ENCODE peak calls at places on chromosomes 13 and 19, in six cellular contexts. J is adrenal gland, F is HAP-1, T is breast epithelium, S is right atrium auricular region, Z is tibial artery. Y is an unnamed sample. For H3K4me1, the result is how much of the 10 kb centered on the place peaks cover.

GRCh38 chr19:33796164-33797100 is at the start of gene KCTD15:
- DNase-seq in S (no peak), Z (no peak), J (no peak), F (peak), T (no peak), Y (peak)

GRCh38 chr13:78700121-78700910 is 41.4 kb upstream of the OBI1 start:
- DNase-seq in S (no peak), F (no peak), Z (no peak), T (no peak), J (no peak), Y (no peak)

GRCh38 chr19:10093295-10094186 is 7.4 kb downstream of the SHFL start:
- DNase-seq in J (peak), S (no peak), Z (no peak), F (no peak), T (no peak), Y (no peak)

GRCh38 chr19:13401388-13401787 is 104.9 kb downstream of the CACNA1A start:
- DNase-seq in F (no peak), S (no peak), J (no peak), Z (no peak), T (no peak), Y (no peak)

GRCh38 chr13:74090869-74091605 is 43.2 kb downstream of the KLF12 start:
- DNase-seq in T (no peak), Z (no peak), S (no peak), J (no peak), F (no peak), Y (no peak)

GRCh38 chr13:107900775-107901174 is 314.6 kb downstream of the LIG4 start:
- DNase-seq in J (no peak), F (no peak), Z (no peak), S (no peak), T (no peak), Y (no peak)

GRCh38 chr19:54357381-54357780 is 7.3 kb downstream of the LAIR1 start:
- DNase-seq in S (no peak), T (no peak), J (no peak), F (no peak), Z (peak), Y (no peak)

GRCh38 chr13:32426191-32426980 is 1.5 kb downstream of the N4BP2L1 start:
- DNase-seq in Z (no peak), T (no peak), F (no peak), J (peak), S (no peak), Y (no peak)

GRCh38 chr13:20230913-20231838 is 943 bp downstream of the GJB6 start:
- DNase-seq in F (no peak), J (no peak), S (no peak), T (no peak), Z (no peak), Y (no peak)

GRCh38 chr13:40376867-40377266 is 289.6 kb downstream of the FOXO1 start:
- DNase-seq in S (no peak), Z (no peak), J (no peak), F (no peak), T (no peak), Y (no peak)

GRCh38 chr19:51751655-51752054 is at the start of gene FPR1:
- DNase-seq in F (no peak), T (no peak), J (no peak), Z (no peak), S (no peak), Y (no peak)

GRCh38 chr19:43594710-43595604 is 977 bp downstream of the IRGQ start:
- DNase-seq in Z (no peak), S (peak), F (peak), T (no peak), J (peak), Y (peak)

GRCh38 chr19:51398096-51398704 is 7.8 kb upstream of the C19orf84 start:
- DNase-seq in J (no peak), F (no peak), Z (no peak), S (no peak), T (no peak), Y (no peak)

GRCh38 chr19:39802958-39803357 is 24.3 kb downstream of the LEUTX start:
- DNase-seq in F (no peak), J (no peak), S (no peak), T (no peak), Z (no peak), Y (no peak)

GRCh38 chr19:33133438-33134031 is 1.6 kb downstream of the WDR88 start:
- DNase-seq in S (no peak), J (peak), Z (no peak), F (peak), T (peak), Y (no peak)

GRCh38 chr13:94009696-94010095 is 469.8 kb downstream of the DCT start:
- DNase-seq in J (no peak), S (no peak), F (no peak), Z (no peak), T (no peak), Y (no peak)

GRCh38 chr13:69567514-69567913 is 540.1 kb upstream of the ATXN8OS start:
- DNase-seq in F (no peak), T (no peak), S (no peak), Z (no peak), J (no peak), Y (no peak)

GRCh38 chr13:79003989-79004550 is 345.1 kb upstream of the OBI1 start:
- DNase-seq in J (no peak), F (no peak), Z (no peak), T (no peak), S (no peak), Y (no peak)

GRCh38 chr13:62119739-62120700 is 704.4 kb upstream of the PCDH20 start:
- DNase-seq in J (no peak), Z (no peak), S (no peak), T (no peak), F (no peak), Y (no peak)

GRCh38 chr19:10735741-10736140 is 17.9 kb downstream of the DNM2 start:
- DNase-seq in S (no peak), Z (no peak), J (no peak), F (no peak), T (no peak), Y (no peak)

GRCh38 chr19:4913996-4914735 is 4.9 kb downstream of the UHRF1 start:
- DNase-seq in Z (no peak), T (no peak), J (no peak), S (no peak), F (peak), Y (peak)

GRCh38 chr19:13906525-13906904 is 514 bp downstream of the CC2D1A start:
- DNase-seq in J (no peak), S (no peak), F (no peak), Z (no peak), T (no peak), Y (no peak)

GRCh38 chr13:30997697-30998547 is 65.5 kb downstream of the TEX26 start:
- DNase-seq in J (no peak), Z (no peak), T (no peak), S (no peak), F (no peak), Y (no peak)

GRCh38 chr19:6417713-6418561 is 6.7 kb downstream of the KHSRP start:
- DNase-seq in J (peak), F (no peak), T (no peak), Z (no peak), S (no peak), Y (no peak)

GRCh38 chr13:112966776-112967175 is 2.2 kb upstream of the MCF2L start:
- DNase-seq in T (peak), Z (peak), J (no peak), S (no peak), F (no peak), Y (no peak)

GRCh38 chr19:1213391-1214286 is 8.1 kb downstream of the STK11 start:
- DNase-seq in Z (peak), F (no peak), S (peak), T (no peak), J (peak), Y (peak)

GRCh38 chr19:48625891-48626327 is 6.6 kb downstream of the SPHK2 start:
- DNase-seq in F (no peak), J (peak), T (no peak), Z (peak), S (no peak), Y (peak)

GRCh38 chr13:45575830-45576180 is 39.7 kb downstream of the ERICH6B start:
- DNase-seq in F (no peak), T (no peak), J (no peak), Z (no peak), S (no peak), Y (no peak)

GRCh38 chr13:97223711-97224461 is 1.8 kb downstream of the MBNL2 start:
- DNase-seq in J (peak), Z (peak), T (no peak), F (peak), S (peak), Y (no peak)

GRCh38 chr19:52689804-52690394 is 44.9 kb downstream of the ZNF611 start:
- DNase-seq in T (peak), J (peak), F (peak), Z (peak), S (peak), Y (peak)

GRCh38 chr19:44648536-44649370 is 5.0 kb downstream of the PVR start:
- DNase-seq in S (peak), T (no peak), J (peak), Z (no peak), F (no peak), Y (peak)

GRCh38 chr13:24243311-24243710 is 66.1 kb upstream of the C1QTNF9 start:
- DNase-seq in Z (no peak), S (no peak), F (no peak), J (no peak), T (no peak), Y (no peak)

GRCh38 chr13:23980160-23980551 is 82.9 kb upstream of the C1QTNF9B start:
- DNase-seq in S (peak), F (peak), Z (peak), J (peak), T (peak), Y (peak)

GRCh38 chr19:15464394-15465385 is at the start of gene RASAL3:
- DNase-seq in T (no peak), J (no peak), F (no peak), Z (no peak), S (no peak), Y (peak)

GRCh38 chr19:341386-342127 is 3.0 kb downstream of the MIER2 start:
- DNase-seq in S (no peak), Z (peak), J (no peak), T (no peak), F (no peak), Y (no peak)

GRCh38 chr13:49113526-49114286 is 106.4 kb upstream of the MLNR start:
- DNase-seq in T (no peak), Z (no peak), J (no peak), F (peak), S (no peak), Y (no peak)

GRCh38 chr19:5125797-5126497 is 157.0 kb downstream of the KDM4B start:
- DNase-seq in Z (no peak), J (no peak), S (no peak), T (no peak), F (no peak), Y (no peak)

GRCh38 chr19:56725829-56726424 is 54.4 kb upstream of the ZNF835 start:
- DNase-seq in J (peak), S (no peak), T (no peak), Z (no peak), F (no peak), Y (no peak)

GRCh38 chr13:99057310-99057975 is 79.6 kb upstream of the DOCK9 start:
- DNase-seq in Z (no peak), S (no peak), T (no peak), F (no peak), J (peak), Y (no peak)

GRCh38 chr13:99056381-99057014 is 78.6 kb upstream of the DOCK9 start:
- DNase-seq in F (no peak), S (no peak), T (no peak), Z (no peak), J (no peak), Y (no peak)

GRCh38 chr13:99053636-99054233 is 75.9 kb upstream of the DOCK9 start:
- DNase-seq in T (no peak), J (no peak), F (no peak), Z (no peak), S (no peak), Y (no peak)

GRCh38 chr13:99058527-99059495 is 80.9 kb upstream of the DOCK9 start:
- DNase-seq in S (no peak), J (no peak), T (no peak), Z (no peak), F (no peak), Y (no peak)

GRCh38 chr13:99055286-99056073 is 77.6 kb upstream of the DOCK9 start:
- DNase-seq in T (no peak), S (no peak), J (no peak), F (no peak), Z (no peak), Y (no peak)
- H3K4me1 ChIP-seq in T (under half), S (under half), J (under half), F (under half), Z (under half), Y (under half)

DNA sequence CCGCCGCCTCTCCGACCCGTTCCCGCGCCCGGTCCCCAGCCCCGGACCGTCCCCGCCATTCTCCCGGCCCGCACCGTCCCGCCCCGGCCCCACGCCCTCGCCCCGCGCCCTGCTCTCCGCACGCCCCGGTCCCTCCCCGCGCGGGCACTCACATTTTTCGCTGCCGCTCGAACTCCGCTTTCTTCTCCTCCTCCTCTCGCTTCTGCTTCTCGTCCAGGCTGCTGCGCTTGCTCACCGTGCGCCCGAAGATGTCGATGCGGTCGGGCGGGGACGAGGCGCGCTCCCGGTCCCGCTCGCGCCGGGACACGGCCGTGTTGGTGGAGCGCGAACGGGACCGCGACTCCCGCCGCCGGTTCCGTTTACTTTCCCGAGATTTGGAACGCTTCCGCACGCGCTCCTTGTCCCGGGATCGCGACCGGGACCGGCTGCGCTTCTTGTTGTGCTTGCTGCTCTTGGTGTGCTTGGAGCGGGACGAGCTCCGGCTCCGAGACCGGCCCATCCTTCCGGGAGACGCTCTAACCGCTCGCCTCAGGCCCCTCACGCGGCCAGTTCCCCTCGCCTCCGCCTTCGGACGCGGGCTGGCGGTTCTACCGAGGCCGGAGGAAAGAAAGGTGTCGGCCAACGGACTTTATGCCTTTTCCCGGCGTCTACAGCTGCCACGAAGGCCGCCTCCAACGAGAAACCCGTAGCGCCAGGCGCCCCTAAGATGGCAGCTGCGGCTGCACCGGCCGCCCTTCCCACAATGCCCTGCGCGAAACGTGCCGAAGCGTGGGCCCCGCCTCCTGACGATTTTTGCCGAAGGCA is at the start of gene ARGLU1:
- DNase-seq in Z (peak), J (peak), T (peak), S (peak), F (peak), Y (peak)
- H3K4me1 ChIP-seq in Z (under half), J (under half), T (under half), S (under half), F (under half), Y (under half)

GRCh38 chr13:27131906-27132305 is 39.7 kb downstream of the USP12 start:
- DNase-seq in J (no peak), F (no peak), Z (no peak), S (no peak), T (no peak), Y (no peak)

GRCh38 chr13:27132538-27132937 is 39.1 kb downstream of the USP12 start:
- DNase-seq in T (no peak), F (no peak), S (no peak), J (no peak), Z (no peak), Y (no peak)

GRCh38 chr13:27130223-27131015 is 41.2 kb downstream of the USP12 start:
- DNase-seq in S (no peak), Z (no peak), J (no peak), T (no peak), F (no peak), Y (no peak)

GRCh38 chr13:27128825-27129627 is 42.6 kb downstream of the USP12 start:
- DNase-seq in F (no peak), T (no peak), S (no peak), J (no peak), Z (no peak), Y (no peak)

GRCh38 chr13:27131202-27131623 is 40.4 kb downstream of the USP12 start:
- DNase-seq in S (no peak), F (no peak), J (no peak), Z (no peak), T (no peak), Y (no peak)
- H3K4me1 ChIP-seq in S (under half), F (under half), J (under half), Z (under half), T (under half), Y (under half)

GRCh38 chr19:18366027-18366435 is 19.9 kb upstream of the GDF15 start:
- DNase-seq in F (no peak), Z (no peak), T (no peak), J (no peak), S (no peak), Y (no peak)
- H3K4me1 ChIP-seq in F (under half), Z (under half), T (under half), J (under half), S (under half), Y (under half)

DNA sequence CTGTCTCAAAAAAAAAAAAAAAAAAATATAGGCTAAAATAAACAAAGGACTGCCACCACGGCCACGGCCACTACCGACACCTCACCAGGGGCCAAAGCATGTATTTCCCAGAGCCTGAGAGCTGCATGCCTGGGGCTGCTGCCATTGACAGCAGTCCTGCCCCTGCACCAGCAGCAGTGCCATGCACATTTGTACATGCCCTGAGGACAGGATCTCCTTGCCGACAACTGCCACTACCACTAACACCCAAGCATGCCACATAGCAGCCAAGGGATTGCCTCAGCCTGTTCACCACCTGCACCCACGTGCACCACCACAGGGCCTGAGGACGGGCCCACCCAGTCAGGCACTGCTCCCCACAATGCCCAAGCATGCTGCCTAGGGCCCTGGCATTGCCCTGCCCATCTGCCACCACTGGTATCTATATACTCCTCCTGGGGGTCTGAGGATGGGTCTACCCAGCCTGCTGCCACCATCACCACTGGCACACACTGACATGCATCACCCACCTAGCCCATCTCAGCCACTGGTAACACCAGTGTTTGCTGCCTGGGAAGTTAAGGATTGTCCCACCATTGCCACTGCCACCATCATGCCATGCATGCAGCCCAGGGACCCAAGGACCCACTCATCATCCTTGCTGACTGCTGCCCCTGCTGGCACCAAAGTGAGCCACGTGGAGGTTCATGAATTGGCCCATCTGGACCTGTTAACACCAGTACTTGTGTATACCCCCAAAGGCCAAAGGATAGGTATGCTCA is 10.6 kb upstream of the NUP62 start:
- DNase-seq in S (no peak), T (no peak), J (no peak), Z (no peak), F (no peak), Y (peak)
- H3K4me1 ChIP-seq in S (under half), T (under half), J (under half), Z (under half), F (under half), Y (under half)

DNA sequence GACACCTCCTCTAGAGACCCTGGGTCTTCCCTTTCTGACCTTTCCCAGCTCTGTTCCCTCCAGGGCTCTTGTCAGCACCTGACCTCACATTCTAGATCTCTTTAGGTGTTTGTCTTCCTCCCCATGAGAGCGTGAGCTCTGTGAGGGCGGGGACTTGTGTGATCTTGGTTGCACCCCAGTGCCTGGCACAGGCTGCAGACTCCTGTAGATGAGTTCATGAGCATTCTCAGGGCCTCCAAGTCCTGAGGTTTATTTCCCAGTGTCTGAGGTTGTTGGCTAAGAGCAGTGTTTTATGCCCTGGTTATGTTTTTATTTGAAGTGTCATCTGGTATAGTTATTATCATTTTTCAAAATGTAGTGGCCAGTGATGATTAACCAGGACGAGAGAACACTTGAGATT is 596 bp downstream of the CEACAM4 start:
- DNase-seq in T (no peak), F (no peak), S (no peak), J (no peak), Z (no peak), Y (no peak)
- H3K4me1 ChIP-seq in T (under half), F (under half), S (under half), J (under half), Z (under half), Y (under half)

GRCh38 chr13:110518150-110518525 is 43.4 kb downstream of the RAB20 start:
- DNase-seq in J (no peak), Z (peak), T (no peak), F (no peak), S (no peak), Y (no peak)

GRCh38 chr13:110519046-110519445 is 42.5 kb downstream of the RAB20 start:
- DNase-seq in Z (no peak), S (no peak), F (no peak), J (no peak), T (no peak), Y (no peak)

GRCh38 chr13:110518571-110518970 is 43.0 kb downstream of the RAB20 start:
- DNase-seq in J (no peak), T (no peak), Z (peak), F (no peak), S (no peak), Y (no peak)

GRCh38 chr13:110520431-110521295 is 40.9 kb downstream of the RAB20 start:
- DNase-seq in Z (peak), F (no peak), T (no peak), S (peak), J (peak), Y (peak)

GRCh38 chr13:110519506-110519905 is 42.0 kb downstream of the RAB20 start:
- DNase-seq in Z (peak), J (no peak), T (no peak), F (no peak), S (no peak), Y (no peak)
- H3K4me1 ChIP-seq in Z (half or more), J (under half), T (under half), F (under half), S (under half), Y (under half)